ENCODE peak calls at places on chromosome 16, in eight cellular contexts. U is body of pancreas, B is fibroblast of lung, E is K562, X is GM23248, G is PC-9, A is esophagus muscularis mucosa, T is thyroid gland. L is an unnamed sample.

GRCh38 chr16:66923247-66923851 is 2.0 kb downstream of the RRAD start:
- DNase-seq in B (no peak), A (no peak), T (peak; percentile 92), U (peak; percentile 27), X (no peak), E (no peak), G (no peak), L (no peak)

GRCh38 chr16:69469807-69470561 is 45.6 kb downstream of the CYB5B start:
- DNase-seq in X (no peak), U (no peak), E (no peak), G (no peak), A (no peak), B (no peak), T (no peak), L (no peak)

GRCh38 chr16:21263640-21264211 is 14.4 kb downstream of the CRYM start:
- DNase-seq in A (no peak), X (peak; percentile 61), E (no peak), U (no peak), T (no peak), G (no peak), B (peak; percentile 28), L (no peak)

GRCh38 chr16:75580-76501 is 2.2 kb upstream of the MPG start:
- DNase-seq in U (peak; percentile 73), G (no peak), X (peak; percentile 88), A (no peak), T (peak; percentile 69), E (peak; percentile 65), B (peak; percentile 93), L (peak; percentile 87)

GRCh38 chr16:75864243-75864642 is 138.0 kb upstream of the CPHXL start:
- DNase-seq in B (no peak), E (no peak), X (no peak), U (no peak), G (no peak), A (no peak), T (no peak), L (no peak)

GRCh38 chr16:70649300-70649699 is 2.9 kb downstream of the IL34 start:
- DNase-seq in A (no peak), X (peak; percentile 69), G (no peak), U (no peak), T (no peak), B (no peak), E (no peak), L (no peak)

GRCh38 chr16:22692916-22693646 is 120.9 kb upstream of the HS3ST2 start:
- DNase-seq in E (no peak), G (peak; percentile 33), U (no peak), B (no peak), T (no peak), A (no peak), X (peak; percentile 64), L (peak; percentile 41)

GRCh38 chr16:74608944-74609343 is 2.0 kb upstream of the GLG1 start:
- DNase-seq in A (no peak), U (no peak), T (no peak), B (no peak), X (no peak), G (no peak), E (no peak), L (no peak)

GRCh38 chr16:10754941-10755340 is 11.3 kb downstream of the NUBP1 start:
- DNase-seq in A (no peak), X (peak; percentile 79), U (no peak), T (no peak), G (peak; percentile 62), E (no peak), B (peak; percentile 43), L (no peak)

GRCh38 chr16:50497592-50497991 is 50.6 kb upstream of the NKD1 start:
- DNase-seq in B (no peak), U (no peak), G (no peak), A (no peak), X (peak; percentile 85), T (no peak), E (no peak), L (no peak)

GRCh38 chr16:68737730-68738590 is 868 bp downstream of the CDH1 start:
- DNase-seq in X (no peak), T (peak; percentile 82), U (peak; percentile 88), E (no peak), A (no peak), G (peak; percentile 60), B (no peak), L (no peak)

GRCh38 chr16:49625311-49626035 is 230.4 kb downstream of the ZNF423 start:
- DNase-seq in G (no peak), U (no peak), X (no peak), A (no peak), B (no peak), E (no peak), T (no peak), L (no peak)

DNA sequence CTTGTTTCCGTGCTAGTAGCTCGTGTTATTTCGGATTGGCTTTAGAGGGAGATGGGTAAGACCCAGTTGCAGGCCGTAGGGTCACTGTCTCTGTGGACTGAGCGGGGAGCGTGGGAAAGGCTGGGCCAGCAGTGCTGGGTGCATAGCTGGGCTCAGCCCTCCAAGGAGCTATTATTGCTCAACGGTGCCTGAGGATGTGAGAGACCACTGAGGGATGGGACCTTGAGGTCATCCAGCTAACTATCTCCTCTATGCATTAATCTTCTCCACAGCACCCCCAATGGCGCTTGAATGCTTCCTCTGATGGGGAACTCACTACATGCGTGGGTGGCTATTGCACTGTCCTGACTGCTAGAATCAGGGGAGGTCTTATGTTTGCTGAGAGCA is 126.1 kb upstream of the FOXF1 start:
- DNase-seq in B (no peak), G (no peak), E (no peak), U (no peak), X (no peak), A (no peak), T (no peak), L (no peak)
- H3K27ac ChIP-seq in B (peak overlapping the region; percentile 93), G (no peak overlapping the region), E (no peak overlapping the region), U (no peak overlapping the region), X (peak overlapping the region; percentile 29), A (peak overlapping the region; percentile 50), T (no peak overlapping the region), L (peak overlapping the region; percentile 75)

DNA sequence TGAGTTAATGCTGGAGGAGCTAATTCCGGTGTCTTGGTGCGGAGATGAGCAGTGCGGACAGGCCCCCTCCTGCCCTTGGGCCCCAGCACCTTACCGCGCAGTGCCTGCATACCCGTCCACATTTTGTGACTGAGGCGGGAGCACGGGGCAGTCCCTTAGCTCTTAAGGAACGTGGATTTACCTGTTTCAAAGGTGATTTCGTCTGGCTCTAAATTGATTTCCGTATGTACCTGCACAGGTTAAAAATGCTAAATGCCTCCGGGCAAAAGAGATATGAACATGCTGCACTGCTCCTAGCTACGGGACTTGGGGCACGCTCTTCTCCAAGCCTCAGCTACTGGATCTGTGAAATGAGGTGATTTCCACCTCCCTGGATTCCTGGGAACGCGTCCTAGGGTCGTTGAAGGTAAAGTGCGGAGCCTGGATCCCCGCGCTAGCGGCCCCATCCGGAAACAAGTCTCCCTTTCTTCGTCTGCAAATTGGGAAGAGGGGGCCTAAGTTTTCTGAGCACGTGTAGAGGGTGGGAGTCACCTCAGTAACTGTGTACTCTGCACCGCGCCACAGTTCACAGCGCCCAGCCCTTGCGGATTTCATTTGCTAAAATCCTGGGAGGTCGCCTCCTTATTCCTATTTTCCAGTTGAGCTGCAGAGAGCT is 669 bp upstream of the CRISPLD2 start:
- DNase-seq in T (no peak), B (no peak), G (peak; percentile 88), E (no peak), X (no peak), A (no peak), U (no peak), L (no peak)
- H3K4me3 ChIP-seq in T (no peak overlapping the region), B (no peak overlapping the region), G (peak overlapping the region; percentile 59), E (peak overlapping the region; percentile 24), X (peak overlapping the region; percentile 85), A (peak overlapping the region; percentile 73), U (no peak overlapping the region), L (no peak overlapping the region)

GRCh38 chr16:2882460-2883026 is 472 bp upstream of the FLYWCH2 start:
- DNase-seq in U (peak; percentile 99), G (peak; percentile 95), B (peak; percentile 99), T (peak; percentile 98), X (peak; percentile 99), A (peak; percentile 99), E (peak; percentile 92), L (peak; percentile 99)

GRCh38 chr16:2879854-2880508 is 3.0 kb upstream of the FLYWCH2 start:
- DNase-seq in T (no peak), G (no peak), U (no peak), E (no peak), X (no peak), B (no peak), A (no peak), L (no peak)

GRCh38 chr16:2883027-2883846 is at the start of gene FLYWCH2:
- DNase-seq in E (peak; percentile 96), T (peak; percentile 97), U (peak; percentile 98), B (peak; percentile 96), X (peak; percentile 96), A (peak; percentile 100), G (peak; percentile 88), L (peak; percentile 100)

DNA sequence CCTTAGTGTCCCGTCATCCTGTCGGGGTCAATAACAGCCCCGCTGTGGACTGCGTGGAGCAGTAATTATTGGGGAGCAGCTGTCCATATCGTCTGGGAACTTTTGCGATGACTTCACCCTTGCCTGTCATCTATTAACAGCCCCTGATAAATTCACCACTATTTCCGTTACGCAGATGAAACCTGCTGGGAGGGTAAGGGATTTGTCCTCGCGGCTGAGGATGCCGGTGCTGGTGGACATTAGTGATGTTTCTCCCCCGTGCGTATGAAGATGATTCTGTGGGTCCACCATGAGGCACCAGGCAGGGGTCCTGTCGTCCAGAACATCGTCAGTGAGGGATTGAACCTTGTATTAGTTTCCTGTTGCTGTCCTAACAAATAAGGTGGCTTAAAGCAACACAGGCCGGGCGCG is 1.0 kb downstream of the FLYWCH2 start:
- DNase-seq in A (no peak), B (no peak), T (no peak), X (peak; percentile 58), U (no peak), G (no peak), E (no peak), L (no peak)
- H3K27ac ChIP-seq in A (peak overlapping the region; percentile 99), B (peak overlapping the region; percentile 90), T (no peak overlapping the region), X (peak overlapping the region; percentile 89), U (peak overlapping the region; percentile 88), G (no peak overlapping the region), E (no peak overlapping the region), L (no peak overlapping the region)

DNA sequence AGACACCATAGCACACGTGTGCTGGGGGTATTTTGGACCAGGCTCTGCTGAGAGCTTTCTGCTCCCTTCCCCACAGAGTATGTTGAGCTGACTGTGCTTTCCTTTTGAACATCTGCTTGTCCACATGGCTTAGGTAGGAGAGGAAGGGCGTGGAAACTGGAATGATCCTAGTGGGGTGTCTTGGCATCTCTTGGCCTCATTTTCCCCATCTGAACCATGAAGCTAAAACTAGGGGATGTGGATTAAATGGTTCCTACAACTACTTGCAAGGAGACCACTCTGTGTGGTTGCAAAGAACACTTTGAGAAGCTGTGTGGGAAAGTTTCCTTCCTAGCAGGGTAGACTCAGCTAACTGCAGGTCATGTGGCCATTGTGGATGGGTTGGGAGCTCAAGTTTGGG is 6.7 kb upstream of the NLRC5 start:
- DNase-seq in X (no peak), B (no peak), T (no peak), A (no peak), U (no peak), E (no peak), G (no peak), L (no peak)
- H3K4me3 ChIP-seq in X (no peak overlapping the region), B (no peak overlapping the region), T (no peak overlapping the region), A (no peak overlapping the region), U (no peak overlapping the region), E (no peak overlapping the region), G (no peak overlapping the region), L (no peak overlapping the region)

L was measured in SJSA1.